ENCODE peak calls at places on chromosomes 12 and 14, in nine cellular contexts. One of them, this sample, is unnamed.

GRCh38 chr12:130286741-130287140 is 50.9 kb upstream of the PIWIL1 start:
- DNase-seq in brain microvascular endothelial cell: no peak
- DNase-seq in CD8-positive, alpha-beta memory T cell: no peak
- DNase-seq in IMR-90: no peak
- DNase-seq in upper lobe of left lung: no peak
- DNase-seq in ascending aorta: no peak
- DNase-seq in GM23338: no peak
- DNase-seq in heart left ventricle: no peak
- DNase-seq in A549: no peak
- DNase-seq in this sample: no peak

GRCh38 chr12:94248582-94248981 is 100.2 kb downstream of the PLXNC1 start:
- DNase-seq in brain microvascular endothelial cell: no peak
- DNase-seq in CD8-positive, alpha-beta memory T cell: no peak
- DNase-seq in IMR-90: no peak
- DNase-seq in upper lobe of left lung: no peak
- DNase-seq in ascending aorta: no peak
- DNase-seq in GM23338: no peak
- DNase-seq in heart left ventricle: no peak
- DNase-seq in A549: no peak
- DNase-seq in this sample: no peak

GRCh38 chr14:32384464-32384863 is 55.4 kb downstream of the AKAP6 start:
- DNase-seq in brain microvascular endothelial cell: no peak
- DNase-seq in CD8-positive, alpha-beta memory T cell: no peak
- DNase-seq in IMR-90: no peak
- DNase-seq in upper lobe of left lung: no peak
- DNase-seq in ascending aorta: no peak
- DNase-seq in GM23338: no peak
- DNase-seq in heart left ventricle: no peak
- DNase-seq in A549: no peak
- DNase-seq in this sample: no peak

GRCh38 chr14:54652188-54652889 is 85.4 kb downstream of the SAMD4A start:
- DNase-seq in brain microvascular endothelial cell: peak
- DNase-seq in CD8-positive, alpha-beta memory T cell: no peak
- DNase-seq in IMR-90: peak
- DNase-seq in upper lobe of left lung: no peak
- DNase-seq in ascending aorta: peak
- DNase-seq in GM23338: peak
- DNase-seq in heart left ventricle: peak
- DNase-seq in A549: peak
- DNase-seq in this sample: no peak

GRCh38 chr12:56839489-56840442 is 76.6 kb downstream of the HSD17B6 start:
- DNase-seq in brain microvascular endothelial cell: no peak
- DNase-seq in CD8-positive, alpha-beta memory T cell: peak
- DNase-seq in IMR-90: peak
- DNase-seq in upper lobe of left lung: no peak
- DNase-seq in ascending aorta: no peak
- DNase-seq in GM23338: peak
- DNase-seq in heart left ventricle: peak
- DNase-seq in A549: peak
- DNase-seq in this sample: peak

GRCh38 chr14:61346221-61346620 is 24.8 kb downstream of the PRKCH start:
- DNase-seq in brain microvascular endothelial cell: no peak
- DNase-seq in CD8-positive, alpha-beta memory T cell: no peak
- DNase-seq in IMR-90: no peak
- DNase-seq in upper lobe of left lung: no peak
- DNase-seq in ascending aorta: no peak
- DNase-seq in GM23338: no peak
- DNase-seq in heart left ventricle: no peak
- DNase-seq in A549: no peak
- DNase-seq in this sample: no peak

GRCh38 chr14:61090432-61091216 is 109.6 kb downstream of the SLC38A6 start:
- DNase-seq in brain microvascular endothelial cell: no peak
- DNase-seq in CD8-positive, alpha-beta memory T cell: no peak
- DNase-seq in IMR-90: peak
- DNase-seq in upper lobe of left lung: no peak
- DNase-seq in ascending aorta: no peak
- DNase-seq in GM23338: no peak
- DNase-seq in heart left ventricle: no peak
- DNase-seq in A549: no peak
- DNase-seq in this sample: no peak

GRCh38 chr14:97380539-97380941 is 583.4 kb downstream of the VRK1 start:
- DNase-seq in brain microvascular endothelial cell: no peak
- DNase-seq in CD8-positive, alpha-beta memory T cell: no peak
- DNase-seq in IMR-90: no peak
- DNase-seq in upper lobe of left lung: no peak
- DNase-seq in ascending aorta: no peak
- DNase-seq in GM23338: no peak
- DNase-seq in heart left ventricle: no peak
- DNase-seq in A549: no peak
- DNase-seq in this sample: no peak

GRCh38 chr12:128729628-128730121 is 94.1 kb downstream of the SLC15A4 start:
- DNase-seq in brain microvascular endothelial cell: no peak
- DNase-seq in CD8-positive, alpha-beta memory T cell: no peak
- DNase-seq in IMR-90: no peak
- DNase-seq in upper lobe of left lung: no peak
- DNase-seq in ascending aorta: no peak
- DNase-seq in GM23338: no peak
- DNase-seq in heart left ventricle: no peak
- DNase-seq in A549: no peak
- DNase-seq in this sample: no peak

GRCh38 chr12:111386891-111387290 is 18.0 kb upstream of the PHETA1 start:
- DNase-seq in brain microvascular endothelial cell: peak
- DNase-seq in CD8-positive, alpha-beta memory T cell: no peak
- DNase-seq in IMR-90: no peak
- DNase-seq in upper lobe of left lung: no peak
- DNase-seq in ascending aorta: no peak
- DNase-seq in GM23338: no peak
- DNase-seq in heart left ventricle: no peak
- DNase-seq in A549: no peak
- DNase-seq in this sample: no peak

GRCh38 chr12:44031472-44032185 is 195.7 kb downstream of the TMEM117 start:
- DNase-seq in brain microvascular endothelial cell: no peak
- DNase-seq in CD8-positive, alpha-beta memory T cell: no peak
- DNase-seq in IMR-90: peak
- DNase-seq in upper lobe of left lung: no peak
- DNase-seq in ascending aorta: no peak
- DNase-seq in GM23338: no peak
- DNase-seq in heart left ventricle: no peak
- DNase-seq in A549: no peak
- DNase-seq in this sample: no peak

GRCh38 chr14:26735811-26736210 is 138.0 kb upstream of the NOVA1 start:
- DNase-seq in brain microvascular endothelial cell: no peak
- DNase-seq in CD8-positive, alpha-beta memory T cell: no peak
- DNase-seq in IMR-90: no peak
- DNase-seq in upper lobe of left lung: no peak
- DNase-seq in ascending aorta: no peak
- DNase-seq in GM23338: no peak
- DNase-seq in heart left ventricle: no peak
- DNase-seq in A549: no peak
- DNase-seq in this sample: no peak

GRCh38 chr12:83960767-83961166 is 951.8 kb downstream of the SLC6A15 start:
- DNase-seq in brain microvascular endothelial cell: no peak
- DNase-seq in CD8-positive, alpha-beta memory T cell: no peak
- DNase-seq in IMR-90: no peak
- DNase-seq in upper lobe of left lung: no peak
- DNase-seq in ascending aorta: no peak
- DNase-seq in GM23338: no peak
- DNase-seq in heart left ventricle: no peak
- DNase-seq in A549: no peak
- DNase-seq in this sample: no peak

GRCh38 chr12:83954071-83954789 is 958.4 kb downstream of the SLC6A15 start:
- DNase-seq in brain microvascular endothelial cell: no peak
- DNase-seq in CD8-positive, alpha-beta memory T cell: no peak
- DNase-seq in IMR-90: no peak
- DNase-seq in upper lobe of left lung: no peak
- DNase-seq in ascending aorta: no peak
- DNase-seq in GM23338: no peak
- DNase-seq in heart left ventricle: no peak
- DNase-seq in A549: no peak
- DNase-seq in this sample: no peak

GRCh38 chr12:83958997-83959396 is 953.6 kb downstream of the SLC6A15 start:
- DNase-seq in brain microvascular endothelial cell: no peak
- DNase-seq in CD8-positive, alpha-beta memory T cell: no peak
- DNase-seq in IMR-90: no peak
- DNase-seq in upper lobe of left lung: no peak
- DNase-seq in ascending aorta: no peak
- DNase-seq in GM23338: no peak
- DNase-seq in heart left ventricle: no peak
- DNase-seq in A549: no peak
- DNase-seq in this sample: no peak

GRCh38 chr12:83954939-83955601 is 957.5 kb downstream of the SLC6A15 start:
- DNase-seq in brain microvascular endothelial cell: no peak
- DNase-seq in CD8-positive, alpha-beta memory T cell: no peak
- DNase-seq in IMR-90: no peak
- DNase-seq in upper lobe of left lung: no peak
- DNase-seq in ascending aorta: no peak
- DNase-seq in GM23338: peak
- DNase-seq in heart left ventricle: no peak
- DNase-seq in A549: no peak
- DNase-seq in this sample: no peak
- H3K27ac ChIP-seq in brain microvascular endothelial cell: no peak
- H3K27ac ChIP-seq in CD8-positive, alpha-beta memory T cell: no peak
- H3K27ac ChIP-seq in IMR-90: no peak
- H3K27ac ChIP-seq in upper lobe of left lung: no peak
- H3K27ac ChIP-seq in ascending aorta: no peak
- H3K27ac ChIP-seq in GM23338: peak
- H3K27ac ChIP-seq in heart left ventricle: no peak
- H3K27ac ChIP-seq in A549: no peak
- H3K27ac ChIP-seq in this sample: no peak

DNA sequence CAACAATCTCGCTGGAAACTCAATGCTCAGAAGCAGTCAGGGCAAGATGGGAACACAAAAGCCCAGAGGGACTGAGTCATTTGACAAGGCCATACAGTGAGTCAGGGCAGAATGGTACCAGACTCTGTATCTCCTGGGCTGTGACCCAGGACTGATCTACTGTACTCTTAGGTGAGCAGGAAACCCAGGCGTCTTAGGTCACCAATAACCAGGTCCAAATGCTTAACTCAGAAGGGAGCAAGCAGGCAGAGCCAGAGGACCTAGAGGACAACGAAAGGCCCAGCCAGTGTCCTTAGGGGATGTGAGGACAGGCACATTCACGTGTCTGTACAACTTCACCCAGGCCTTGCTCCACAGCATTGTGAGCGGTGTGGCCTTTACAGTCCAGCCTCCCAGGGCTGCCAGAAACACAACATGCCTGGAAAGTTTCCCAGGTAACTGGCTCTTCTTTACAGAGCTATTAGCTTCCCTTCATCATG is 69.9 kb downstream of the ARL6IP4 start:
- DNase-seq in brain microvascular endothelial cell: peak
- DNase-seq in CD8-positive, alpha-beta memory T cell: no peak
- DNase-seq in IMR-90: peak
- DNase-seq in upper lobe of left lung: no peak
- DNase-seq in ascending aorta: peak
- DNase-seq in GM23338: no peak
- DNase-seq in heart left ventricle: peak
- DNase-seq in A549: no peak
- DNase-seq in this sample: no peak
- H3K27ac ChIP-seq in brain microvascular endothelial cell: no peak
- H3K27ac ChIP-seq in CD8-positive, alpha-beta memory T cell: no peak
- H3K27ac ChIP-seq in IMR-90: no peak
- H3K27ac ChIP-seq in upper lobe of left lung: no peak
- H3K27ac ChIP-seq in ascending aorta: peak
- H3K27ac ChIP-seq in GM23338: no peak
- H3K27ac ChIP-seq in heart left ventricle: peak
- H3K27ac ChIP-seq in A549: peak
- H3K27ac ChIP-seq in this sample: no peak

GRCh38 chr14:95981939-95982338 is 57.2 kb upstream of the C14orf132 start:
- DNase-seq in brain microvascular endothelial cell: no peak
- DNase-seq in CD8-positive, alpha-beta memory T cell: no peak
- DNase-seq in IMR-90: no peak
- DNase-seq in upper lobe of left lung: no peak
- DNase-seq in ascending aorta: no peak
- DNase-seq in GM23338: peak
- DNase-seq in heart left ventricle: no peak
- DNase-seq in A549: no peak
- DNase-seq in this sample: no peak

GRCh38 chr14:95979339-95980042 is 59.7 kb upstream of the C14orf132 start:
- DNase-seq in brain microvascular endothelial cell: no peak
- DNase-seq in CD8-positive, alpha-beta memory T cell: no peak
- DNase-seq in IMR-90: no peak
- DNase-seq in upper lobe of left lung: no peak
- DNase-seq in ascending aorta: no peak
- DNase-seq in GM23338: peak
- DNase-seq in heart left ventricle: no peak
- DNase-seq in A549: no peak
- DNase-seq in this sample: no peak

GRCh38 chr14:95984206-95984605 is 55.0 kb upstream of the C14orf132 start:
- DNase-seq in brain microvascular endothelial cell: no peak
- DNase-seq in CD8-positive, alpha-beta memory T cell: no peak
- DNase-seq in IMR-90: no peak
- DNase-seq in upper lobe of left lung: no peak
- DNase-seq in ascending aorta: no peak
- DNase-seq in GM23338: no peak
- DNase-seq in heart left ventricle: no peak
- DNase-seq in A549: no peak
- DNase-seq in this sample: no peak

DNA sequence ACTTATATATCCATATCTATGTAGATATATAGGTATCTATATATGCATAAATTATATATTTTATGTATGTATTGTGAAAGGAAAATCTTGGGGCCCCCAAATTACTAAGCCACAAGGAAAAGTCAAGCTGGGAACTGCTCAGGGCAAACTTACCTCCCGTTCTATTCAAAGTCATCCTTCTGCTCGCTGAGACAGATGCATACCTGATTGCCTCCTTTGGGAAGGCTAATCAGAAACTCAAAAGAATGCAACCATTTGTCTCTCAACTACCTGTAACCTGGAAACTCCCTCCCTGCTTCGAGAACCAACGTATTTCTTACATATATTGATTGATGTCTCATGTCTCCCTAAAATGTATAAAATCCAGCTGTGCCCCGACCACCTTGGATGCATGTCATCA is 58.8 kb upstream of the C14orf132 start:
- DNase-seq in brain microvascular endothelial cell: no peak
- DNase-seq in CD8-positive, alpha-beta memory T cell: no peak
- DNase-seq in IMR-90: no peak
- DNase-seq in upper lobe of left lung: no peak
- DNase-seq in ascending aorta: no peak
- DNase-seq in GM23338: peak
- DNase-seq in heart left ventricle: no peak
- DNase-seq in A549: no peak
- DNase-seq in this sample: no peak
- H3K27ac ChIP-seq in brain microvascular endothelial cell: no peak
- H3K27ac ChIP-seq in CD8-positive, alpha-beta memory T cell: no peak
- H3K27ac ChIP-seq in IMR-90: no peak
- H3K27ac ChIP-seq in upper lobe of left lung: no peak
- H3K27ac ChIP-seq in ascending aorta: no peak
- H3K27ac ChIP-seq in GM23338: peak
- H3K27ac ChIP-seq in heart left ventricle: no peak
- H3K27ac ChIP-seq in A549: no peak
- H3K27ac ChIP-seq in this sample: no peak

DNA sequence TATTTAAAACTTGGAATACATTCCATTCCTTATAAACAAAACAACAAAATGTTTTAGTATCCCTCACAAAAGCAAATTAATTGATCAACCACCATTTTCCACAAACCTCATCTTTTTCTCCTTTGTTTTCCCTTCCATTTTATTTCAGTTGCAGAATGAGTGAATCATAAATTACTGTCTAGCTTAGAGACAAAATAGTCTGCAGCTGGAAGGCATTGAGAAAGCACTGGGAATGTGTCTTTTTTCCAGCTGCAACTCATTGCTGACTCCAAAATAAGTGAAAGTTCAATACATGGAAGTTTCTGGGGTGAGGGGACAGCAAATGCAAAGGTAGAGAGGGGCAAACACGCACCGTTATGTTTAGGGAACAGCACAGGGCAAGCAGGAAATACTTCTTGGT is 84.9 kb upstream of the FERMT2 start:
- DNase-seq in brain microvascular endothelial cell: no peak
- DNase-seq in CD8-positive, alpha-beta memory T cell: no peak
- DNase-seq in IMR-90: peak
- DNase-seq in upper lobe of left lung: no peak
- DNase-seq in ascending aorta: no peak
- DNase-seq in GM23338: no peak
- DNase-seq in heart left ventricle: no peak
- DNase-seq in A549: no peak
- DNase-seq in this sample: no peak
- H3K27ac ChIP-seq in brain microvascular endothelial cell: no peak
- H3K27ac ChIP-seq in CD8-positive, alpha-beta memory T cell: no peak
- H3K27ac ChIP-seq in IMR-90: peak
- H3K27ac ChIP-seq in upper lobe of left lung: no peak
- H3K27ac ChIP-seq in ascending aorta: no peak
- H3K27ac ChIP-seq in GM23338: no peak
- H3K27ac ChIP-seq in heart left ventricle: no peak
- H3K27ac ChIP-seq in A549: no peak
- H3K27ac ChIP-seq in this sample: no peak